ENCODE peak calls at places on chromosomes 7 and 10, in seven cellular contexts. One of them, this sample, is unnamed.

GRCh38 chr10:6199131-6199733 is 3.5 kb upstream of the PFKFB3 start:
- DNase-seq in tibial artery: no peak
- DNase-seq in body of pancreas: peak
- DNase-seq in brain microvascular endothelial cell: no peak
- DNase-seq in BE2C: no peak
- DNase-seq in epithelial cell of esophagus: no peak
- DNase-seq in heart right ventricle: no peak
- DNase-seq in this sample: no peak

GRCh38 chr10:63430091-63430998 is 35.4 kb downstream of the JMJD1C start:
- DNase-seq in body of pancreas: no peak
- DNase-seq in epithelial cell of esophagus: peak
- DNase-seq in heart right ventricle: no peak
- DNase-seq in tibial artery: no peak
- DNase-seq in brain microvascular endothelial cell: peak
- DNase-seq in BE2C: no peak
- DNase-seq in this sample: peak

GRCh38 chr7:99372275-99373085 is 2.0 kb upstream of the ARPC1B start:
- DNase-seq in heart right ventricle: no peak
- DNase-seq in BE2C: no peak
- DNase-seq in body of pancreas: peak
- DNase-seq in brain microvascular endothelial cell: peak
- DNase-seq in tibial artery: no peak
- DNase-seq in epithelial cell of esophagus: peak
- DNase-seq in this sample: peak

GRCh38 chr10:75935650-75936400 is 504.4 kb downstream of the LRMDA start:
- DNase-seq in tibial artery: no peak
- DNase-seq in epithelial cell of esophagus: no peak
- DNase-seq in body of pancreas: no peak
- DNase-seq in BE2C: no peak
- DNase-seq in brain microvascular endothelial cell: no peak
- DNase-seq in heart right ventricle: no peak
- DNase-seq in this sample: no peak

GRCh38 chr7:70833726-70834125 is 298.2 kb upstream of the GALNT17 start:
- DNase-seq in BE2C: no peak
- DNase-seq in tibial artery: no peak
- DNase-seq in brain microvascular endothelial cell: peak
- DNase-seq in body of pancreas: no peak
- DNase-seq in heart right ventricle: no peak
- DNase-seq in epithelial cell of esophagus: peak
- DNase-seq in this sample: no peak

GRCh38 chr7:40772096-40772495 is 637.3 kb downstream of the SUGCT start:
- DNase-seq in tibial artery: no peak
- DNase-seq in epithelial cell of esophagus: no peak
- DNase-seq in BE2C: no peak
- DNase-seq in heart right ventricle: no peak
- DNase-seq in brain microvascular endothelial cell: no peak
- DNase-seq in body of pancreas: no peak
- DNase-seq in this sample: no peak

GRCh38 chr7:132755538-132756481 is 179.5 kb upstream of the PLXNA4 start:
- DNase-seq in epithelial cell of esophagus: no peak
- DNase-seq in tibial artery: no peak
- DNase-seq in brain microvascular endothelial cell: no peak
- DNase-seq in body of pancreas: peak
- DNase-seq in heart right ventricle: no peak
- DNase-seq in BE2C: no peak
- DNase-seq in this sample: no peak

GRCh38 chr7:28329616-28330373 is 82.5 kb upstream of the CREB5 start:
- DNase-seq in brain microvascular endothelial cell: no peak
- DNase-seq in epithelial cell of esophagus: no peak
- DNase-seq in tibial artery: no peak
- DNase-seq in heart right ventricle: no peak
- DNase-seq in BE2C: no peak
- DNase-seq in body of pancreas: no peak
- DNase-seq in this sample: no peak

GRCh38 chr7:157401567-157402387 is 65.0 kb downstream of the DNAJB6 start:
- DNase-seq in heart right ventricle: no peak
- DNase-seq in BE2C: no peak
- DNase-seq in brain microvascular endothelial cell: no peak
- DNase-seq in body of pancreas: no peak
- DNase-seq in tibial artery: no peak
- DNase-seq in epithelial cell of esophagus: no peak
- DNase-seq in this sample: no peak

GRCh38 chr7:19413444-19413965 is 268.3 kb upstream of the FERD3L start:
- DNase-seq in brain microvascular endothelial cell: no peak
- DNase-seq in heart right ventricle: no peak
- DNase-seq in BE2C: no peak
- DNase-seq in epithelial cell of esophagus: no peak
- DNase-seq in body of pancreas: no peak
- DNase-seq in tibial artery: no peak
- DNase-seq in this sample: no peak

GRCh38 chr7:156778668-156779067 is 114.3 kb downstream of the LMBR1 start:
- DNase-seq in heart right ventricle: no peak
- DNase-seq in tibial artery: no peak
- DNase-seq in brain microvascular endothelial cell: no peak
- DNase-seq in BE2C: peak
- DNase-seq in epithelial cell of esophagus: no peak
- DNase-seq in body of pancreas: no peak
- DNase-seq in this sample: peak

GRCh38 chr10:34492081-34492480 is 323.0 kb downstream of the PARD3 start:
- DNase-seq in body of pancreas: no peak
- DNase-seq in BE2C: no peak
- DNase-seq in brain microvascular endothelial cell: no peak
- DNase-seq in heart right ventricle: no peak
- DNase-seq in epithelial cell of esophagus: peak
- DNase-seq in tibial artery: no peak
- DNase-seq in this sample: no peak

GRCh38 chr10:69101451-69102095 is 13.7 kb downstream of the SRGN start:
- DNase-seq in body of pancreas: no peak
- DNase-seq in BE2C: no peak
- DNase-seq in tibial artery: peak
- DNase-seq in epithelial cell of esophagus: peak
- DNase-seq in brain microvascular endothelial cell: peak
- DNase-seq in heart right ventricle: no peak
- DNase-seq in this sample: peak

GRCh38 chr7:148941598-148942280 is 57.6 kb upstream of the EZH2 start:
- DNase-seq in epithelial cell of esophagus: peak
- DNase-seq in tibial artery: peak
- DNase-seq in body of pancreas: peak
- DNase-seq in BE2C: peak
- DNase-seq in brain microvascular endothelial cell: peak
- DNase-seq in heart right ventricle: peak
- DNase-seq in this sample: peak

GRCh38 chr7:26440253-26440992 is 148.8 kb downstream of the SNX10 start:
- DNase-seq in epithelial cell of esophagus: no peak
- DNase-seq in tibial artery: no peak
- DNase-seq in brain microvascular endothelial cell: no peak
- DNase-seq in heart right ventricle: no peak
- DNase-seq in body of pancreas: no peak
- DNase-seq in BE2C: no peak
- DNase-seq in this sample: no peak

GRCh38 chr7:102872460-102872859 is 40.3 kb upstream of the LRRC17 start:
- DNase-seq in heart right ventricle: no peak
- DNase-seq in tibial artery: no peak
- DNase-seq in epithelial cell of esophagus: peak
- DNase-seq in body of pancreas: no peak
- DNase-seq in BE2C: no peak
- DNase-seq in brain microvascular endothelial cell: peak
- DNase-seq in this sample: peak

GRCh38 chr7:45159296-45159695 is 1.7 kb downstream of the RAMP3 start:
- DNase-seq in heart right ventricle: no peak
- DNase-seq in tibial artery: peak
- DNase-seq in body of pancreas: no peak
- DNase-seq in BE2C: no peak
- DNase-seq in epithelial cell of esophagus: no peak
- DNase-seq in brain microvascular endothelial cell: no peak
- DNase-seq in this sample: no peak

GRCh38 chr10:103835121-103836045 is 20.0 kb downstream of the SH3PXD2A start:
- DNase-seq in epithelial cell of esophagus: no peak
- DNase-seq in heart right ventricle: peak
- DNase-seq in brain microvascular endothelial cell: no peak
- DNase-seq in body of pancreas: no peak
- DNase-seq in tibial artery: peak
- DNase-seq in BE2C: no peak
- DNase-seq in this sample: peak

GRCh38 chr10:34702093-34702952 is 112.8 kb downstream of the PARD3 start:
- DNase-seq in brain microvascular endothelial cell: no peak
- DNase-seq in BE2C: no peak
- DNase-seq in heart right ventricle: no peak
- DNase-seq in body of pancreas: no peak
- DNase-seq in epithelial cell of esophagus: peak
- DNase-seq in tibial artery: no peak
- DNase-seq in this sample: no peak

GRCh38 chr10:50480054-50481007 is 143.4 kb downstream of the SGMS1 start:
- DNase-seq in heart right ventricle: no peak
- DNase-seq in BE2C: no peak
- DNase-seq in brain microvascular endothelial cell: no peak
- DNase-seq in epithelial cell of esophagus: no peak
- DNase-seq in tibial artery: no peak
- DNase-seq in body of pancreas: no peak
- DNase-seq in this sample: no peak
- TF ChIP-seq CTCF in heart right ventricle: no peak
- TF ChIP-seq CTCF in BE2C: no peak
- TF ChIP-seq CTCF in brain microvascular endothelial cell: no peak
- TF ChIP-seq CTCF in epithelial cell of esophagus: no peak
- TF ChIP-seq CTCF in tibial artery: no peak
- TF ChIP-seq CTCF in body of pancreas: no peak
- TF ChIP-seq CTCF in this sample: no peak

DNA sequence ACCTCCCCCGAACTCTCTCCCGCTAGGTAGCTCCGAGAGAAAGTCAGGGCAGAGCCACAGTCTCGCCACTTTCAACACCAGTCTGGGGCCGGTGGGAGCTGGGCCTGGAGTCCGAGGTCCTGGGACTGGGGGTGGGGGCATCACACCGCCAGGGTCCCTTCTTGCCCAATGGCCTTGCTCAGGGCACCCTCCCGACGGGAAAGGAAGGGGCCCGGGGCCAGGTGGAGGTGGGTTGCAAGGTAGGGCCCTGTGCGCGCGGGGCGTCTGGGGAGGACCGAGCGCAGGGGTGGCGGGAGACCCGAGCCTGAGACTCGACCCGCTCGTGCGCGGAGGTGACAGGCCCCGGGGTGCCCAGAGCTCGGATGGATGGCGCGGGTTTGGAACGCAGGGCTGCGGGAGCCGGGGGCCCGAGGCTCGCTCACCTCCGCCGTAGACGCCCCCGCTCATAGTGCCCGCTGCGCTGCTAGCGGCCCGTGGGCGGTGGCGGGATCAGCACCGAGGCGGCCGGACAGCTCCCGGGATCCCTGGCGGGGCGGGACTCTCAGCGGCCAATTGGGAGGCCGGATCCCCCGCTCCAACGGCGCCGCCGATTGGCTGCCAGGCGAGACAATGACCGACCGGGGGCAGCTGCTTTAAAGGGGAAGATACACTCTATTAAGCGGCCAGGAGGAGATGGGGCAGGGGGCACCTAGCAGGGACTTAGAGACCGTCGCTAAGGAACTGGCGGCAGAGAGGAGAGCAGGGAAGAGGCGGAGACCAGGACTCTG is at the start of gene ACTL6B:
- DNase-seq in heart right ventricle: peak
- DNase-seq in tibial artery: no peak
- DNase-seq in brain microvascular endothelial cell: peak
- DNase-seq in epithelial cell of esophagus: peak
- DNase-seq in body of pancreas: peak
- DNase-seq in BE2C: peak
- DNase-seq in this sample: peak
- H3K4me3 ChIP-seq in heart right ventricle: no peak
- H3K4me3 ChIP-seq in tibial artery: no peak
- H3K4me3 ChIP-seq in brain microvascular endothelial cell: no peak
- H3K4me3 ChIP-seq in epithelial cell of esophagus: no peak
- H3K4me3 ChIP-seq in body of pancreas: no peak
- H3K4me3 ChIP-seq in BE2C: peak
- H3K4me3 ChIP-seq in this sample: no peak

GRCh38 chr7:139557857-139558581 is 34.5 kb downstream of the CLEC2L start:
- DNase-seq in tibial artery: no peak
- DNase-seq in BE2C: no peak
- DNase-seq in heart right ventricle: no peak
- DNase-seq in brain microvascular endothelial cell: no peak
- DNase-seq in epithelial cell of esophagus: no peak
- DNase-seq in body of pancreas: no peak
- DNase-seq in this sample: no peak
- TF ChIP-seq CTCF in tibial artery: no peak
- TF ChIP-seq CTCF in BE2C: peak
- TF ChIP-seq CTCF in heart right ventricle: no peak
- TF ChIP-seq CTCF in brain microvascular endothelial cell: peak
- TF ChIP-seq CTCF in epithelial cell of esophagus: no peak
- TF ChIP-seq CTCF in body of pancreas: no peak
- TF ChIP-seq CTCF in this sample: peak

GRCh38 chr10:86956195-86956840 is 1.1 kb downstream of the MMRN2 start:
- DNase-seq in body of pancreas: no peak
- DNase-seq in epithelial cell of esophagus: no peak
- DNase-seq in heart right ventricle: no peak
- DNase-seq in brain microvascular endothelial cell: no peak
- DNase-seq in BE2C: no peak
- DNase-seq in tibial artery: peak
- DNase-seq in this sample: no peak

GRCh38 chr10:86955501-86956194 is 1.8 kb downstream of the MMRN2 start:
- DNase-seq in BE2C: no peak
- DNase-seq in epithelial cell of esophagus: no peak
- DNase-seq in brain microvascular endothelial cell: no peak
- DNase-seq in tibial artery: peak
- DNase-seq in body of pancreas: no peak
- DNase-seq in heart right ventricle: peak
- DNase-seq in this sample: no peak

GRCh38 chr10:86953747-86954680 is 3.4 kb downstream of the MMRN2 start:
- DNase-seq in body of pancreas: no peak
- DNase-seq in epithelial cell of esophagus: no peak
- DNase-seq in brain microvascular endothelial cell: peak
- DNase-seq in heart right ventricle: peak
- DNase-seq in tibial artery: peak
- DNase-seq in BE2C: no peak
- DNase-seq in this sample: peak

GRCh38 chr10:86956841-86957448 is 470 bp downstream of the MMRN2 start:
- DNase-seq in BE2C: peak
- DNase-seq in heart right ventricle: no peak
- DNase-seq in brain microvascular endothelial cell: no peak
- DNase-seq in body of pancreas: no peak
- DNase-seq in epithelial cell of esophagus: no peak
- DNase-seq in tibial artery: peak
- DNase-seq in this sample: no peak

DNA sequence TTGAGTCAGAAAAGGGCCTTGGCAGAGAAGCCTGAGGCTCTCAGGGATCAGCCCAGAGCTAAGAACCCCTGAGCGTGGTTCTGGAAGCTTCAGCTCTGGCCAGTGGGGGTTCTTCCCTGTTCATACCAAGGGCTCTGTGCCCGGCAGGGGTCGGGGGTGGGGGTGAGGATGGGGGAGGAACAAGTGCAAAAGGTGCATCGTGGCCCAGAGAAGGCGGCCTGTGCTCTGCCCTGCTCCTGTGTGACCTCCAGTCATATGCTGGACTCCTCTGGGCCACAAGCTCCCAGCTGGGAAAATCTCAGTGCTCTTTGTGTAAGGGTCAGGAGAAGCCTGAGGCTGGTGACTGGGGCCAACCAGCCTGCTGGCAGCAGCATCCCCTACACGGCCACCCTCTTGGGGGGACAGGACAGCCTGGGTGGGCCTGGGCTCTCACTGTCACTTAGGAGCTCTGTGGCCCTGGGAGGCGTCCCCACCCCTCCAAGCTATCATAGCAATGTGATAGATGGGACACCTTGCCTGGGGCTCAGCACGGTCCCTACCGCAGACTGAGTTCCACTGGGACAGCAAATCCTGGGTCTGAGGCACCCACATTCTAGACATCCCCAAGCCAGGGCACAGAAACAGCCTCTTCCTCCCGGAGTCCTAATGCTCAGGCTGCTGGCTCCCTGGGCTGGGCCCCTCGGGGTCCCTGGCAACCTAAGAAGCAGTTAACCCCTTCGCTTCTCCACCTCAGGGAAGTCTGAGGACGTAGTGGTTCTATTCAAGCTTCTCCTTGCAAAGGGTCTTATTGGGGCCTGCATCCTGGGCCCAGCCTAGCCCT is 2.5 kb downstream of the MMRN2 start:
- DNase-seq in epithelial cell of esophagus: no peak
- DNase-seq in brain microvascular endothelial cell: no peak
- DNase-seq in BE2C: no peak
- DNase-seq in tibial artery: peak
- DNase-seq in body of pancreas: no peak
- DNase-seq in heart right ventricle: no peak
- DNase-seq in this sample: no peak
- H3K4me3 ChIP-seq in epithelial cell of esophagus: no peak
- H3K4me3 ChIP-seq in brain microvascular endothelial cell: no peak
- H3K4me3 ChIP-seq in BE2C: no peak
- H3K4me3 ChIP-seq in tibial artery: peak
- H3K4me3 ChIP-seq in body of pancreas: no peak
- H3K4me3 ChIP-seq in heart right ventricle: peak
- H3K4me3 ChIP-seq in this sample: no peak

This sample was measured in fibroblast of villous mesenchyme.